ENCODE peak calls at places on chromosomes 3 and 15, in four cellular contexts. Z is neuronal stem cell, N is osteoblast, S is K562. O is an unnamed sample.

GRCh38 chr3:12661926-12662592 is 1.9 kb downstream of the RAF1 start:
- DNase-seq in Z (no peak), N (no peak), S (no peak), O (no peak)

GRCh38 chr3:20846081-20846480 is 660.1 kb upstream of the SGO1 start:
- DNase-seq in Z (no peak), N (no peak), S (no peak), O (no peak)

GRCh38 chr3:144031938-144032337 is 60.3 kb downstream of the DIPK2A start:
- DNase-seq in Z (no peak), N (peak; percentile 69), S (no peak), O (no peak)

GRCh38 chr3:179682681-179683080 is 29.8 kb downstream of the USP13 start:
- DNase-seq in Z (no peak), N (no peak), S (no peak), O (no peak)

GRCh38 chr3:71104090-71104489 is 479.4 kb downstream of the FOXP1 start:
- DNase-seq in Z (no peak), N (peak; percentile 56), S (no peak), O (no peak)

GRCh38 chr15:41559489-41560177 is 621 bp downstream of the TYRO3 start:
- DNase-seq in Z (peak; percentile 31), N (peak; percentile 94), S (no peak), O (no peak)

GRCh38 chr3:58349792-58350626 is 17.3 kb downstream of the PXK start:
- DNase-seq in Z (no peak), N (no peak), S (no peak), O (peak; percentile 97)

GRCh38 chr3:18344306-18345014 is 80.7 kb downstream of the SATB1 start:
- DNase-seq in Z (no peak), N (no peak), S (no peak), O (no peak)

GRCh38 chr3:126113733-126114132 is 29.8 kb upstream of the SLC41A3 start:
- DNase-seq in Z (no peak), N (peak; percentile 90), S (peak; percentile 3), O (peak; percentile 62)

GRCh38 chr3:183369117-183369516 is 59.3 kb downstream of the MCF2L2 start:
- DNase-seq in Z (no peak), N (no peak), S (peak; percentile 80), O (no peak)

GRCh38 chr3:33438284-33438668 is 1.9 kb downstream of the UBP1 start:
- DNase-seq in Z (no peak), N (peak; percentile 91), S (peak; percentile 64), O (peak; percentile 67)

GRCh38 chr3:187104956-187105355 is 34.3 kb downstream of the RPL39L start:
- DNase-seq in Z (no peak), N (no peak), S (no peak), O (no peak)

GRCh38 chr3:186442162-186442561 is 80.1 kb upstream of the DGKG start:
- DNase-seq in Z (no peak), N (no peak), S (no peak), O (no peak)

GRCh38 chr15:71357357-71357756 is 242.1 kb downstream of the THSD4 start:
- DNase-seq in Z (no peak), N (no peak), S (no peak), O (no peak)

GRCh38 chr3:186476044-186476468 is 68.1 kb downstream of the CRYGS start:
- DNase-seq in Z (no peak), N (peak; percentile 27), S (no peak), O (no peak)

GRCh38 chr3:190443257-190443656 is 6.4 kb downstream of the TMEM207 start:
- DNase-seq in Z (no peak), N (peak; percentile 50), S (no peak), O (no peak)

GRCh38 chr3:171221104-171221503 is 194.6 kb upstream of the SLC2A2 start:
- DNase-seq in Z (no peak), N (no peak), S (no peak), O (no peak)

GRCh38 chr3:50627407-50628051 is 10.6 kb downstream of the MAPKAPK3 start:
- DNase-seq in Z (no peak), N (peak; percentile 94), S (peak; percentile 30), O (peak; percentile 71)

GRCh38 chr15:34338347-34338746 is 766 bp upstream of the SLC12A6 start:
- DNase-seq in Z (no peak), N (no peak), S (no peak), O (no peak)

GRCh38 chr3:195909645-195910498 is 1.5 kb upstream of the TNK2 start:
- DNase-seq in Z (peak; percentile 72), N (peak; percentile 99), S (peak; percentile 94), O (peak; percentile 98)

GRCh38 chr3:129474986-129475804 is 35.2 kb downstream of the IFT122 start:
- DNase-seq in Z (no peak), N (no peak), S (no peak), O (peak; percentile 74)

GRCh38 chr3:140455476-140455875 is 222.4 kb upstream of the TRIM42 start:
- DNase-seq in Z (no peak), N (peak; percentile 48), S (no peak), O (no peak)

GRCh38 chr3:111152506-111152905 is 80.9 kb downstream of the NECTIN3 start:
- DNase-seq in Z (no peak), N (no peak), S (no peak), O (no peak)

GRCh38 chr3:57755368-57756021 is 614 bp upstream of the SLMAP start:
- DNase-seq in Z (no peak), N (no peak), S (peak; percentile 71), O (peak; percentile 61)

GRCh38 chr3:195075941-195076875 is 194.8 kb downstream of the XXYLT1 start:
- DNase-seq in Z (no peak), N (no peak), S (no peak), O (no peak)

GRCh38 chr3:76010252-76010651 is 224.9 kb upstream of the ZNF717 start:
- DNase-seq in Z (no peak), N (peak; percentile 41), S (no peak), O (no peak)

GRCh38 chr3:160707187-160707789 is 30.3 kb downstream of the ARL14 start:
- DNase-seq in Z (peak; percentile 43), N (no peak), S (peak; percentile 47), O (peak; percentile 71)

GRCh38 chr3:130918328-130918727 is 24.4 kb downstream of the ATP2C1 start:
- DNase-seq in Z (no peak), N (peak; percentile 31), S (no peak), O (no peak)

GRCh38 chr3:20039765-20040475 is at the start of gene KAT2B:
- DNase-seq in Z (peak; percentile 79), N (peak; percentile 95), S (peak; percentile 91), O (peak; percentile 93)

GRCh38 chr15:39672666-39673065 is 91.8 kb downstream of the THBS1 start:
- DNase-seq in Z (no peak), N (no peak), S (no peak), O (no peak)

GRCh38 chr15:78915341-78916087 is 29.3 kb downstream of the CTSH start:
- DNase-seq in Z (no peak), N (peak; percentile 74), S (no peak), O (no peak)

GRCh38 chr3:20080956-20081554 is 40.8 kb downstream of the KAT2B start:
- DNase-seq in Z (no peak), N (no peak), S (peak; percentile 63), O (peak; percentile 72)

GRCh38 chr15:77629070-77630030 is 3.4 kb downstream of the LINGO1 start:
- DNase-seq in Z (no peak), N (peak; percentile 76), S (no peak), O (no peak)

GRCh38 chr3:162517110-162517509 is 1020.5 kb downstream of the OTOL1 start:
- DNase-seq in Z (no peak), N (no peak), S (no peak), O (no peak)

GRCh38 chr3:156554842-156555687 is at the start of gene SSR3:
- DNase-seq in Z (peak; percentile 96), N (peak; percentile 95), S (peak; percentile 99), O (peak; percentile 100)

GRCh38 chr15:78981532-78982313 is 36.9 kb upstream of the CTSH start:
- DNase-seq in Z (no peak), N (no peak), S (no peak), O (no peak)

GRCh38 chr3:86987421-86987715 is 3.6 kb downstream of the VGLL3 start:
- DNase-seq in Z (no peak), N (no peak), S (no peak), O (no peak)

GRCh38 chr3:86984271-86984670 is 6.7 kb downstream of the VGLL3 start:
- DNase-seq in Z (no peak), N (no peak), S (no peak), O (no peak)

GRCh38 chr3:86986666-86987420 is 4.1 kb downstream of the VGLL3 start:
- DNase-seq in Z (no peak), N (peak; percentile 73), S (no peak), O (no peak)

GRCh38 chr3:86982883-86983282 is 8.1 kb downstream of the VGLL3 start:
- DNase-seq in Z (no peak), N (peak; percentile 66), S (no peak), O (no peak)

GRCh38 chr3:86985427-86985826 is 5.5 kb downstream of the VGLL3 start:
- DNase-seq in Z (no peak), N (no peak), S (no peak), O (no peak)
- H3K4me2 ChIP-seq in Z (no peak overlapping the region), N (peak overlapping the region; percentile 80), S (no peak overlapping the region), O (no peak overlapping the region)

GRCh38 chr15:80020731-80021130 is 38.7 kb upstream of the ZFAND6 start:
- DNase-seq in Z (no peak), N (no peak), S (no peak), O (no peak)

GRCh38 chr15:80015156-80015555 is 44.2 kb upstream of the BCL2A1 start:
- DNase-seq in Z (no peak), N (no peak), S (no peak), O (no peak)

GRCh38 chr15:80019168-80019745 is 40.2 kb upstream of the ZFAND6 start:
- DNase-seq in Z (no peak), N (no peak), S (no peak), O (no peak)
- H3K4me3 ChIP-seq in Z (no peak overlapping the region), N (no peak overlapping the region), S (no peak overlapping the region), O (no peak overlapping the region)

GRCh38 chr3:60754617-60755016 is 496.6 kb downstream of the FHIT start:
- DNase-seq in Z (no peak), N (no peak), S (no peak), O (no peak)
- H3K4me2 ChIP-seq in Z (no peak overlapping the region), N (no peak overlapping the region), S (no peak overlapping the region), O (no peak overlapping the region)

GRCh38 chr3:174937488-174937887 is 78.4 kb downstream of the NAALADL2 start:
- DNase-seq in Z (no peak), N (peak; percentile 54), S (no peak), O (no peak)
- H3K4me3 ChIP-seq in Z (no peak overlapping the region), N (no peak overlapping the region), S (no peak overlapping the region), O (no peak overlapping the region)

DNA sequence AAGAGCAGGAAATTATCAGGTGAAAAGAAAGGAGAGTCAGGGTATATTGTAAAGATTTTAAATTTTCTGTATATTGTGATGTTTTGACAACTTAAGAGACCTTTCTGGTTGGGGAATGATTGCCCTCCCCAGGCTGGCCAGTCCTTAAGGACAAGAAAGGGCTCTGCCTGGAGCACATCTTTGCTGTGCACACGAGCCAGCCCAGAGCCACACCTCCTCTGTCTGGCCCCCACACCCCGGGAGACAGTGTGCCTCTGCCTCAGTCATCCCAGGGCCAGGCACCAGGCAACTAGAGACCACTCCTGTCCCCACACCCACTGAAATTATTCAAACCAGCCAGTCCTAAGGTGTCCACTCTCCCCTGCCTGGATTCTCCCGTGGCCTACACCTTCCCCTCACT is 67.1 kb downstream of the KBTBD12 start:
- DNase-seq in Z (no peak), N (no peak), S (no peak), O (no peak)
- H3K4me2 ChIP-seq in Z (no peak overlapping the region), N (no peak overlapping the region), S (no peak overlapping the region), O (no peak overlapping the region)

GRCh38 chr3:119507404-119507803 is 9.1 kb downstream of the TIMMDC1 start:
- DNase-seq in Z (no peak), N (no peak), S (no peak), O (no peak)
- H3K4me3 ChIP-seq in Z (no peak overlapping the region), N (no peak overlapping the region), S (no peak overlapping the region), O (no peak overlapping the region)

O was measured in Karpas-422.